ENCODE peak calls at places on chromosomes 5 and 9, in seven cellular contexts. G, Y, H, M, D, S and O are unnamed samples.

GRCh38 chr9:78289474-78289873 is 7.5 kb upstream of the PSAT1 start:
- DNase-seq in S (no peak), D (no peak), Y (no peak), H (no peak), M (no peak), G (no peak), O (no peak)

GRCh38 chr9:107929439-107929838 is 439.9 kb upstream of the KLF4 start:
- DNase-seq in M (no peak), G (no peak), Y (no peak), H (peak; percentile 63), D (no peak), S (no peak), O (no peak)

GRCh38 chr5:102911973-102912372 is 156.9 kb downstream of the PAM start:
- DNase-seq in Y (no peak), H (no peak), D (no peak), S (no peak), G (no peak), M (no peak), O (no peak)

GRCh38 chr9:73093740-73094379 is 57.8 kb upstream of the ANXA1 start:
- DNase-seq in S (no peak), H (no peak), D (no peak), M (no peak), Y (no peak), G (no peak), O (no peak)

GRCh38 chr9:92934321-92934720 is 13.0 kb upstream of the FGD3 start:
- DNase-seq in M (no peak), G (no peak), H (no peak), S (no peak), D (no peak), Y (no peak), O (no peak)

GRCh38 chr5:76547242-76547890 is 75.8 kb downstream of the F2RL2 start:
- DNase-seq in G (peak; percentile 55), H (no peak), S (peak; percentile 24), Y (no peak), M (peak; percentile 46), D (no peak), O (no peak)

GRCh38 chr5:53076014-53076413 is 33.5 kb downstream of the MOCS2 start:
- DNase-seq in Y (no peak), M (no peak), H (no peak), D (no peak), S (no peak), G (no peak), O (no peak)

GRCh38 chr9:734831-735511 is 106.5 kb upstream of the DMRT1 start:
- DNase-seq in G (no peak), D (no peak), Y (peak; percentile 75), M (no peak), S (no peak), H (no peak), O (peak; percentile 27)

GRCh38 chr5:82347213-82347947 is 69.2 kb upstream of the RPS23 start:
- DNase-seq in G (no peak), D (no peak), M (no peak), S (no peak), H (no peak), Y (peak; percentile 53), O (no peak)

GRCh38 chr5:53613036-53613435 is 52.6 kb downstream of the NDUFS4 start:
- DNase-seq in D (no peak), S (no peak), H (no peak), Y (no peak), M (no peak), G (no peak), O (no peak)

GRCh38 chr5:81694726-81695125 is 56.2 kb downstream of the SSBP2 start:
- DNase-seq in H (no peak), G (no peak), M (no peak), S (no peak), D (no peak), Y (no peak), O (no peak)

GRCh38 chr5:15021286-15022046 is 149.9 kb upstream of the ANKH start:
- DNase-seq in Y (peak; percentile 54), M (no peak), H (no peak), G (no peak), S (no peak), D (no peak), O (peak; percentile 3)

GRCh38 chr5:144742376-144742775 is 571.7 kb downstream of the KCTD16 start:
- DNase-seq in S (no peak), H (no peak), G (no peak), Y (no peak), M (no peak), D (no peak), O (no peak)

GRCh38 chr9:88897081-88897480 is 94.2 kb upstream of the S1PR3 start:
- DNase-seq in M (no peak), D (no peak), H (no peak), G (no peak), S (no peak), Y (no peak), O (no peak)

GRCh38 chr9:68705636-68706578 is 867 bp downstream of the PIP5K1B start:
- DNase-seq in H (peak; percentile 76), G (peak; percentile 69), D (no peak), S (no peak), M (no peak), Y (no peak), O (no peak)

GRCh38 chr5:134003957-134004625 is 684 bp downstream of the VDAC1 start:
- DNase-seq in Y (peak; percentile 60), G (peak; percentile 78), M (peak; percentile 49), D (no peak), S (no peak), H (peak; percentile 79), O (no peak)

GRCh38 chr9:116390306-116391228 is 237.0 kb downstream of the PAPPA start:
- DNase-seq in G (no peak), Y (no peak), H (no peak), M (no peak), S (no peak), D (no peak), O (no peak)

GRCh38 chr5:95617057-95617456 is 2.8 kb upstream of the GPR150 start:
- DNase-seq in H (no peak), D (no peak), M (no peak), Y (no peak), G (no peak), S (no peak), O (no peak)

GRCh38 chr5:40503438-40503837 is 176.3 kb upstream of the PTGER4 start:
- DNase-seq in S (no peak), M (no peak), G (no peak), H (no peak), D (no peak), Y (peak; percentile 54), O (no peak)